ENCODE peak calls at places on chromosomes 12 and 14, in nine cellular contexts. One of them, this sample, is unnamed.

GRCh38 chr12:92041742-92042141 is 103.9 kb downstream of the BTG1 start:
- DNase-seq in IMR-90: peak
- DNase-seq in GM12864: no peak
- DNase-seq in activated T-helper 1 cell treated with anti-CD3 and anti-CD28 coated beads, Interleukin-12 subunit alpha, Interleukin-12 subunit beta, Interleukin-2, Interleukin-4 antibody, amounts not matched to agents 30 ng/mL and 10 ng/mL and 1 ng/mL, durations not matched to agents 14 hours and 24 hours and 36 hours: peak
- DNase-seq in GF-D8: no peak
- DNase-seq in GM06990: no peak
- DNase-seq in amygdala: no peak
- DNase-seq in iris pigment epithelial cell: peak
- DNase-seq in activated gamma-delta T cell: no peak
- DNase-seq in this sample: no peak

GRCh38 chr14:75123991-75124390 is 2.9 kb downstream of the NEK9 start:
- DNase-seq in GF-D8: peak
- DNase-seq in amygdala: no peak
- DNase-seq in iris pigment epithelial cell: peak
- DNase-seq in IMR-90: peak
- DNase-seq in activated gamma-delta T cell: no peak
- DNase-seq in GM12864: no peak
- DNase-seq in GM06990: no peak
- DNase-seq in activated T-helper 1 cell treated with anti-CD3 and anti-CD28 coated beads, Interleukin-12 subunit alpha, Interleukin-12 subunit beta, Interleukin-2, Interleukin-4 antibody, amounts not matched to agents 30 ng/mL and 10 ng/mL and 1 ng/mL, durations not matched to agents 14 hours and 24 hours and 36 hours: peak
- DNase-seq in this sample: no peak

GRCh38 chr12:39619316-39619659 is 315 bp downstream of the ABCD2 start:
- DNase-seq in activated gamma-delta T cell: no peak
- DNase-seq in iris pigment epithelial cell: no peak
- DNase-seq in IMR-90: no peak
- DNase-seq in GM06990: no peak
- DNase-seq in GM12864: no peak
- DNase-seq in GF-D8: no peak
- DNase-seq in activated T-helper 1 cell treated with anti-CD3 and anti-CD28 coated beads, Interleukin-12 subunit alpha, Interleukin-12 subunit beta, Interleukin-2, Interleukin-4 antibody, amounts not matched to agents 30 ng/mL and 10 ng/mL and 1 ng/mL, durations not matched to agents 14 hours and 24 hours and 36 hours: no peak
- DNase-seq in amygdala: no peak
- DNase-seq in this sample: no peak

GRCh38 chr12:50952510-50952909 is at the start of gene HIGD1C:
- DNase-seq in amygdala: no peak
- DNase-seq in IMR-90: no peak
- DNase-seq in GM12864: no peak
- DNase-seq in activated T-helper 1 cell treated with anti-CD3 and anti-CD28 coated beads, Interleukin-12 subunit alpha, Interleukin-12 subunit beta, Interleukin-2, Interleukin-4 antibody, amounts not matched to agents 30 ng/mL and 10 ng/mL and 1 ng/mL, durations not matched to agents 14 hours and 24 hours and 36 hours: no peak
- DNase-seq in GM06990: peak
- DNase-seq in iris pigment epithelial cell: no peak
- DNase-seq in activated gamma-delta T cell: no peak
- DNase-seq in GF-D8: no peak
- DNase-seq in this sample: no peak

GRCh38 chr12:118704517-118704916 is 276.8 kb upstream of the SRRM4 start:
- DNase-seq in GF-D8: no peak
- DNase-seq in GM06990: no peak
- DNase-seq in amygdala: no peak
- DNase-seq in IMR-90: no peak
- DNase-seq in GM12864: no peak
- DNase-seq in activated T-helper 1 cell treated with anti-CD3 and anti-CD28 coated beads, Interleukin-12 subunit alpha, Interleukin-12 subunit beta, Interleukin-2, Interleukin-4 antibody, amounts not matched to agents 30 ng/mL and 10 ng/mL and 1 ng/mL, durations not matched to agents 14 hours and 24 hours and 36 hours: no peak
- DNase-seq in iris pigment epithelial cell: no peak
- DNase-seq in activated gamma-delta T cell: no peak
- DNase-seq in this sample: no peak

GRCh38 chr14:92668266-92668973 is 80.0 kb downstream of the LGMN start:
- DNase-seq in amygdala: no peak
- DNase-seq in iris pigment epithelial cell: no peak
- DNase-seq in activated T-helper 1 cell treated with anti-CD3 and anti-CD28 coated beads, Interleukin-12 subunit alpha, Interleukin-12 subunit beta, Interleukin-2, Interleukin-4 antibody, amounts not matched to agents 30 ng/mL and 10 ng/mL and 1 ng/mL, durations not matched to agents 14 hours and 24 hours and 36 hours: no peak
- DNase-seq in GM12864: no peak
- DNase-seq in activated gamma-delta T cell: no peak
- DNase-seq in GF-D8: no peak
- DNase-seq in IMR-90: no peak
- DNase-seq in GM06990: no peak
- DNase-seq in this sample: no peak

GRCh38 chr12:55797068-55797467 is 20.5 kb downstream of the SARNP start:
- DNase-seq in GF-D8: no peak
- DNase-seq in activated gamma-delta T cell: no peak
- DNase-seq in amygdala: no peak
- DNase-seq in GM06990: no peak
- DNase-seq in activated T-helper 1 cell treated with anti-CD3 and anti-CD28 coated beads, Interleukin-12 subunit alpha, Interleukin-12 subunit beta, Interleukin-2, Interleukin-4 antibody, amounts not matched to agents 30 ng/mL and 10 ng/mL and 1 ng/mL, durations not matched to agents 14 hours and 24 hours and 36 hours: no peak
- DNase-seq in GM12864: no peak
- DNase-seq in IMR-90: peak
- DNase-seq in iris pigment epithelial cell: peak
- DNase-seq in this sample: peak

GRCh38 chr14:30610719-30611388 is 11.3 kb upstream of the SCFD1 start:
- DNase-seq in IMR-90: peak
- DNase-seq in activated T-helper 1 cell treated with anti-CD3 and anti-CD28 coated beads, Interleukin-12 subunit alpha, Interleukin-12 subunit beta, Interleukin-2, Interleukin-4 antibody, amounts not matched to agents 30 ng/mL and 10 ng/mL and 1 ng/mL, durations not matched to agents 14 hours and 24 hours and 36 hours: no peak
- DNase-seq in iris pigment epithelial cell: peak
- DNase-seq in activated gamma-delta T cell: no peak
- DNase-seq in GM06990: no peak
- DNase-seq in GF-D8: peak
- DNase-seq in GM12864: no peak
- DNase-seq in amygdala: no peak
- DNase-seq in this sample: peak

GRCh38 chr14:32075636-32076277 is 1.3 kb upstream of the ARHGAP5 start:
- DNase-seq in IMR-90: peak
- DNase-seq in amygdala: no peak
- DNase-seq in GM12864: no peak
- DNase-seq in GF-D8: no peak
- DNase-seq in activated gamma-delta T cell: peak
- DNase-seq in activated T-helper 1 cell treated with anti-CD3 and anti-CD28 coated beads, Interleukin-12 subunit alpha, Interleukin-12 subunit beta, Interleukin-2, Interleukin-4 antibody, amounts not matched to agents 30 ng/mL and 10 ng/mL and 1 ng/mL, durations not matched to agents 14 hours and 24 hours and 36 hours: no peak
- DNase-seq in GM06990: no peak
- DNase-seq in iris pigment epithelial cell: peak
- DNase-seq in this sample: no peak

GRCh38 chr12:12294215-12295005 is 27.6 kb upstream of the LRP6 start:
- DNase-seq in iris pigment epithelial cell: no peak
- DNase-seq in GM12864: no peak
- DNase-seq in IMR-90: no peak
- DNase-seq in activated gamma-delta T cell: no peak
- DNase-seq in amygdala: peak
- DNase-seq in GF-D8: no peak
- DNase-seq in GM06990: no peak
- DNase-seq in activated T-helper 1 cell treated with anti-CD3 and anti-CD28 coated beads, Interleukin-12 subunit alpha, Interleukin-12 subunit beta, Interleukin-2, Interleukin-4 antibody, amounts not matched to agents 30 ng/mL and 10 ng/mL and 1 ng/mL, durations not matched to agents 14 hours and 24 hours and 36 hours: no peak
- DNase-seq in this sample: no peak

GRCh38 chr12:17369556-17369955 is 720.4 kb downstream of the RERGL start:
- DNase-seq in GF-D8: no peak
- DNase-seq in activated gamma-delta T cell: no peak
- DNase-seq in IMR-90: no peak
- DNase-seq in GM12864: no peak
- DNase-seq in amygdala: no peak
- DNase-seq in GM06990: no peak
- DNase-seq in iris pigment epithelial cell: no peak
- DNase-seq in activated T-helper 1 cell treated with anti-CD3 and anti-CD28 coated beads, Interleukin-12 subunit alpha, Interleukin-12 subunit beta, Interleukin-2, Interleukin-4 antibody, amounts not matched to agents 30 ng/mL and 10 ng/mL and 1 ng/mL, durations not matched to agents 14 hours and 24 hours and 36 hours: no peak
- DNase-seq in this sample: no peak

GRCh38 chr14:95623195-95623594 is 63.0 kb upstream of the TCL1B start:
- DNase-seq in IMR-90: no peak
- DNase-seq in GF-D8: no peak
- DNase-seq in activated gamma-delta T cell: no peak
- DNase-seq in GM12864: no peak
- DNase-seq in iris pigment epithelial cell: no peak
- DNase-seq in amygdala: no peak
- DNase-seq in GM06990: no peak
- DNase-seq in activated T-helper 1 cell treated with anti-CD3 and anti-CD28 coated beads, Interleukin-12 subunit alpha, Interleukin-12 subunit beta, Interleukin-2, Interleukin-4 antibody, amounts not matched to agents 30 ng/mL and 10 ng/mL and 1 ng/mL, durations not matched to agents 14 hours and 24 hours and 36 hours: no peak
- DNase-seq in this sample: no peak

GRCh38 chr14:34629344-34629656 is 648 bp downstream of the SNX6 start:
- DNase-seq in iris pigment epithelial cell: no peak
- DNase-seq in GM06990: no peak
- DNase-seq in activated T-helper 1 cell treated with anti-CD3 and anti-CD28 coated beads, Interleukin-12 subunit alpha, Interleukin-12 subunit beta, Interleukin-2, Interleukin-4 antibody, amounts not matched to agents 30 ng/mL and 10 ng/mL and 1 ng/mL, durations not matched to agents 14 hours and 24 hours and 36 hours: no peak
- DNase-seq in amygdala: no peak
- DNase-seq in GF-D8: no peak
- DNase-seq in GM12864: no peak
- DNase-seq in IMR-90: no peak
- DNase-seq in activated gamma-delta T cell: no peak
- DNase-seq in this sample: no peak

GRCh38 chr12:92654929-92655328 is 47.9 kb upstream of the PLEKHG7 start:
- DNase-seq in amygdala: no peak
- DNase-seq in GM06990: no peak
- DNase-seq in GF-D8: no peak
- DNase-seq in iris pigment epithelial cell: peak
- DNase-seq in activated gamma-delta T cell: no peak
- DNase-seq in activated T-helper 1 cell treated with anti-CD3 and anti-CD28 coated beads, Interleukin-12 subunit alpha, Interleukin-12 subunit beta, Interleukin-2, Interleukin-4 antibody, amounts not matched to agents 30 ng/mL and 10 ng/mL and 1 ng/mL, durations not matched to agents 14 hours and 24 hours and 36 hours: no peak
- DNase-seq in GM12864: no peak
- DNase-seq in IMR-90: peak
- DNase-seq in this sample: no peak

GRCh38 chr12:68572650-68573049 is 38.0 kb upstream of the RAP1B start:
- DNase-seq in amygdala: no peak
- DNase-seq in activated gamma-delta T cell: no peak
- DNase-seq in iris pigment epithelial cell: no peak
- DNase-seq in activated T-helper 1 cell treated with anti-CD3 and anti-CD28 coated beads, Interleukin-12 subunit alpha, Interleukin-12 subunit beta, Interleukin-2, Interleukin-4 antibody, amounts not matched to agents 30 ng/mL and 10 ng/mL and 1 ng/mL, durations not matched to agents 14 hours and 24 hours and 36 hours: no peak
- DNase-seq in GF-D8: no peak
- DNase-seq in GM06990: no peak
- DNase-seq in GM12864: no peak
- DNase-seq in IMR-90: peak
- DNase-seq in this sample: no peak

GRCh38 chr12:77685112-77685511 is 145.6 kb upstream of the NAV3 start:
- DNase-seq in iris pigment epithelial cell: peak
- DNase-seq in IMR-90: peak
- DNase-seq in GM12864: peak
- DNase-seq in GM06990: peak
- DNase-seq in activated gamma-delta T cell: no peak
- DNase-seq in amygdala: peak
- DNase-seq in GF-D8: no peak
- DNase-seq in activated T-helper 1 cell treated with anti-CD3 and anti-CD28 coated beads, Interleukin-12 subunit alpha, Interleukin-12 subunit beta, Interleukin-2, Interleukin-4 antibody, amounts not matched to agents 30 ng/mL and 10 ng/mL and 1 ng/mL, durations not matched to agents 14 hours and 24 hours and 36 hours: no peak
- DNase-seq in this sample: peak

GRCh38 chr14:24441904-24442239 is 704 bp downstream of the SDR39U1 start:
- DNase-seq in amygdala: no peak
- DNase-seq in activated T-helper 1 cell treated with anti-CD3 and anti-CD28 coated beads, Interleukin-12 subunit alpha, Interleukin-12 subunit beta, Interleukin-2, Interleukin-4 antibody, amounts not matched to agents 30 ng/mL and 10 ng/mL and 1 ng/mL, durations not matched to agents 14 hours and 24 hours and 36 hours: no peak
- DNase-seq in GF-D8: no peak
- DNase-seq in activated gamma-delta T cell: no peak
- DNase-seq in IMR-90: peak
- DNase-seq in GM06990: no peak
- DNase-seq in iris pigment epithelial cell: peak
- DNase-seq in GM12864: no peak
- DNase-seq in this sample: no peak

GRCh38 chr12:51183816-51184215 is 10.9 kb upstream of the TFCP2 start:
- DNase-seq in IMR-90: peak
- DNase-seq in iris pigment epithelial cell: peak
- DNase-seq in amygdala: no peak
- DNase-seq in GF-D8: no peak
- DNase-seq in GM12864: no peak
- DNase-seq in GM06990: no peak
- DNase-seq in activated gamma-delta T cell: no peak
- DNase-seq in activated T-helper 1 cell treated with anti-CD3 and anti-CD28 coated beads, Interleukin-12 subunit alpha, Interleukin-12 subunit beta, Interleukin-2, Interleukin-4 antibody, amounts not matched to agents 30 ng/mL and 10 ng/mL and 1 ng/mL, durations not matched to agents 14 hours and 24 hours and 36 hours: no peak
- DNase-seq in this sample: no peak

GRCh38 chr12:68746572-68747180 is 700 bp downstream of the SLC35E3 start:
- DNase-seq in iris pigment epithelial cell: peak
- DNase-seq in amygdala: peak
- DNase-seq in GM06990: peak
- DNase-seq in IMR-90: peak
- DNase-seq in activated gamma-delta T cell: no peak
- DNase-seq in activated T-helper 1 cell treated with anti-CD3 and anti-CD28 coated beads, Interleukin-12 subunit alpha, Interleukin-12 subunit beta, Interleukin-2, Interleukin-4 antibody, amounts not matched to agents 30 ng/mL and 10 ng/mL and 1 ng/mL, durations not matched to agents 14 hours and 24 hours and 36 hours: peak
- DNase-seq in GF-D8: no peak
- DNase-seq in GM12864: peak
- DNase-seq in this sample: peak

GRCh38 chr14:106551265-106551664 is 1024.9 kb downstream of the TMEM121 start:
- DNase-seq in activated T-helper 1 cell treated with anti-CD3 and anti-CD28 coated beads, Interleukin-12 subunit alpha, Interleukin-12 subunit beta, Interleukin-2, Interleukin-4 antibody, amounts not matched to agents 30 ng/mL and 10 ng/mL and 1 ng/mL, durations not matched to agents 14 hours and 24 hours and 36 hours: no peak
- DNase-seq in GM12864: no peak
- DNase-seq in amygdala: no peak
- DNase-seq in activated gamma-delta T cell: no peak
- DNase-seq in IMR-90: no peak
- DNase-seq in GM06990: no peak
- DNase-seq in GF-D8: no peak
- DNase-seq in iris pigment epithelial cell: no peak
- DNase-seq in this sample: no peak

GRCh38 chr14:49858383-49858782 is 5.8 kb upstream of the NEMF start:
- DNase-seq in GM06990: peak
- DNase-seq in GF-D8: no peak
- DNase-seq in IMR-90: no peak
- DNase-seq in activated gamma-delta T cell: no peak
- DNase-seq in GM12864: no peak
- DNase-seq in amygdala: no peak
- DNase-seq in iris pigment epithelial cell: no peak
- DNase-seq in activated T-helper 1 cell treated with anti-CD3 and anti-CD28 coated beads, Interleukin-12 subunit alpha, Interleukin-12 subunit beta, Interleukin-2, Interleukin-4 antibody, amounts not matched to agents 30 ng/mL and 10 ng/mL and 1 ng/mL, durations not matched to agents 14 hours and 24 hours and 36 hours: no peak
- DNase-seq in this sample: no peak

GRCh38 chr12:107196681-107197080 is 103.3 kb upstream of the CRY1 start:
- DNase-seq in iris pigment epithelial cell: peak
- DNase-seq in GF-D8: no peak
- DNase-seq in amygdala: no peak
- DNase-seq in activated T-helper 1 cell treated with anti-CD3 and anti-CD28 coated beads, Interleukin-12 subunit alpha, Interleukin-12 subunit beta, Interleukin-2, Interleukin-4 antibody, amounts not matched to agents 30 ng/mL and 10 ng/mL and 1 ng/mL, durations not matched to agents 14 hours and 24 hours and 36 hours: no peak
- DNase-seq in activated gamma-delta T cell: no peak
- DNase-seq in IMR-90: peak
- DNase-seq in GM06990: no peak
- DNase-seq in GM12864: no peak
- DNase-seq in this sample: no peak

This sample was measured in tibial nerve.